ENCODE peak calls at places on chromosomes 1 and 21, in five cellular contexts. S, X, I, K and C are unnamed samples.

GRCh38 chr1:200739499-200740290 is 1.0 kb downstream of the CAMSAP2 start:
- DNase-seq in S (peak), X (no peak), I (peak), K (no peak), C (peak)

GRCh38 chr1:177130426-177130825 is 34.1 kb downstream of the ASTN1 start:
- DNase-seq in X (no peak), K (no peak), S (no peak), I (no peak), C (no peak)

GRCh38 chr1:184822267-184822666 is 67.6 kb upstream of the EDEM3 start:
- DNase-seq in K (no peak), I (no peak), S (no peak), X (no peak), C (no peak)

GRCh38 chr1:29519733-29520132 is 283.4 kb downstream of the PTPRU start:
- DNase-seq in K (peak), I (peak), S (peak), X (no peak), C (no peak)

GRCh38 chr1:22600817-22601605 is 35.4 kb upstream of the C1QA start:
- DNase-seq in K (no peak), X (no peak), I (no peak), S (no peak), C (no peak)

GRCh38 chr1:3153197-3153596 is 84.2 kb downstream of the PRDM16 start:
- DNase-seq in S (no peak), X (no peak), K (no peak), I (no peak), C (no peak)

GRCh38 chr1:15958111-15958510 is 17.8 kb downstream of the ZBTB17 start:
- DNase-seq in S (peak), K (no peak), I (no peak), X (no peak), C (no peak)

GRCh38 chr21:38997756-38998155 is 185.5 kb downstream of the PSMG1 start:
- DNase-seq in I (no peak), X (no peak), K (no peak), S (no peak), C (no peak)

GRCh38 chr1:1246601-1247340 is at the start of gene C1QTNF12:
- DNase-seq in K (no peak), X (no peak), I (no peak), S (no peak), C (no peak)

GRCh38 chr1:10665930-10666850 is 130.3 kb downstream of the CASZ1 start:
- DNase-seq in I (peak), X (no peak), S (no peak), K (no peak), C (peak)

GRCh38 chr1:27864264-27864895 is 8.0 kb upstream of the THEMIS2 start:
- DNase-seq in X (no peak), K (no peak), I (no peak), S (no peak), C (no peak)

GRCh38 chr1:8284167-8284566 is 33.7 kb upstream of the SLC45A1 start:
- DNase-seq in K (no peak), S (no peak), I (no peak), X (no peak), C (no peak)

GRCh38 chr1:226066415-226067077 is 4.0 kb downstream of the H3-3A start:
- DNase-seq in I (no peak), S (no peak), K (no peak), X (no peak), C (no peak)

GRCh38 chr1:167635233-167635648 is 5.2 kb downstream of the RCSD1 start:
- DNase-seq in S (no peak), I (no peak), K (peak), X (peak), C (no peak)

GRCh38 chr1:59707216-59707615 is 107.5 kb upstream of the HOOK1 start:
- DNase-seq in X (no peak), I (no peak), S (no peak), K (no peak), C (no peak)

GRCh38 chr1:150256549-150257341 is 829 bp upstream of the CA14 start:
- DNase-seq in S (no peak), I (no peak), X (peak), K (no peak), C (no peak)

GRCh38 chr1:8598060-8598724 is 219.2 kb downstream of the RERE start:
- DNase-seq in X (no peak), I (peak), S (no peak), K (no peak), C (no peak)

GRCh38 chr1:99992760-99993467 is 23.1 kb downstream of the SLC35A3 start:
- DNase-seq in K (no peak), I (no peak), X (no peak), S (no peak), C (no peak)

GRCh38 chr1:214341918-214342317 is 61.0 kb downstream of the SMYD2 start:
- DNase-seq in I (no peak), K (no peak), X (no peak), S (no peak), C (no peak)

GRCh38 chr1:224623743-224624333 is 7.7 kb downstream of the CNIH3 start:
- DNase-seq in X (no peak), K (no peak), I (peak), S (no peak), C (no peak)

GRCh38 chr21:41997657-41998056 is 12.5 kb downstream of the ZBTB21 start:
- DNase-seq in X (no peak), S (no peak), I (no peak), K (peak), C (no peak)

GRCh38 chr1:155984341-155984740 is 6.0 kb upstream of the ARHGEF2 start:
- DNase-seq in K (no peak), S (no peak), X (peak), I (no peak), C (no peak)

GRCh38 chr21:26844258-26845065 is 747 bp downstream of the ADAMTS1 start:
- DNase-seq in K (no peak), S (peak), X (peak), I (no peak), C (peak)

GRCh38 chr1:206570529-206570928 is 41.7 kb downstream of the EIF2D start:
- DNase-seq in I (no peak), X (no peak), S (no peak), K (no peak), C (no peak)

GRCh38 chr1:207097871-207098324 is 6.1 kb upstream of the C4BPA start:
- DNase-seq in I (no peak), S (no peak), K (no peak), X (no peak), C (no peak)

GRCh38 chr1:12174789-12175455 is 8.1 kb downstream of the TNFRSF1B start:
- DNase-seq in K (no peak), X (no peak), S (peak), I (no peak), C (no peak)

GRCh38 chr1:33586111-33586510 is 113.7 kb downstream of the ZSCAN20 start:
- DNase-seq in S (no peak), I (no peak), X (no peak), K (no peak), C (no peak)

GRCh38 chr1:52677407-52677806 is 20.7 kb downstream of the COA7 start:
- DNase-seq in X (no peak), S (no peak), K (no peak), I (peak), C (no peak)

GRCh38 chr1:206693592-206693991 is 8.9 kb downstream of the MAPKAPK2 start:
- DNase-seq in K (no peak), S (no peak), I (no peak), X (no peak), C (peak)

GRCh38 chr1:228291906-228292608 is 84.2 kb downstream of the OBSCN start:
- DNase-seq in K (no peak), I (no peak), S (peak), X (no peak), C (no peak)

GRCh38 chr1:216076751-216077150 is 346.5 kb downstream of the USH2A start:
- DNase-seq in X (no peak), I (no peak), S (no peak), K (no peak), C (no peak)

GRCh38 chr1:221839794-221840395 is 98.0 kb upstream of the DUSP10 start:
- DNase-seq in K (no peak), S (no peak), X (no peak), I (peak), C (peak)

GRCh38 chr1:41482001-41482765 is 2.3 kb downstream of the EDN2 start:
- DNase-seq in S (peak), I (peak), X (no peak), K (no peak), C (peak)

GRCh38 chr1:78279051-78279450 is 211.7 kb upstream of the PTGFR start:
- DNase-seq in S (no peak), K (no peak), X (no peak), I (no peak), C (no peak)

DNA sequence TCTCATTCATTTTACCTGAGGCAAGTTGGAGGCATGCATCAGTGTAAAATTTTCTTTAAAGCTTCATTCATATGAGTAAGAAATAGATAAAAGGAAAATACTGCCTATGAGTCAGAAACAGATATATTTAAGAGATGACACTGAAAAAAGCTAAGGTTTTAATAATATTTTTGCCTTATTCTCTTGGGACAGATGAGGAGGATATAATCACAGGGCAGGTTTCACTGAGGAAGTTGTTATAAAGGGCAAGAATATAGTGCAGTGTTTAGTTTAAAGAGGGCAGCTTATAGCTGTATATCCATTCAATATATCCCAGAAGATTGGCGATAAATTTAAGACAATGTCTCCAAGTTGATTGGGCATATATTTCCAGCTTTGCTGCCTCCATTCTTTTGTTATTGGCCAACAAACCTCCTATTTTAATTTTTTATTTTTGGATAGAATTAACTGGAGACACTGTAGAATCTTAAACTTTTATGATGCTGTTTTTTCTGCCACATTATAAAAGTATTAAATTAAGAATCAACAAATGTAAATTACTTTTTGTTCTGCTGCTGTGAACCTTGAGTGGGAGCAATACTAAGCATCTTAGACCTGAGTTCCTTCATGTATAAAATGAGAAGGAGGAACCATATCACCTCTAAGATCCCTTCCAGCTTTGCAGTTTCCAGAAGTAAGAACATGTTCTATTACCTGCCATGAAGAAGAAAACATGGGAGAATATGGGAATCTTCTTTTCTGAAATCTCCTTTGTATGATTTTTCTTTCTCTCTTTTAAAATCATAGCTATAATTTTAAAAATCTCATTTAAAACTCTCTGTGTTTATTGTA is 171.6 kb downstream of the S1PR1 start:
- DNase-seq in S (no peak), I (no peak), X (no peak), K (no peak), C (no peak)
- TF ChIP-seq POLR2A in S (no peak), I (no peak), X (no peak), K (no peak), C (no peak)

GRCh38 chr1:67472056-67472455 is 41.9 kb upstream of the SERBP1 start:
- DNase-seq in S (no peak), K (no peak), I (no peak), X (no peak), C (no peak)
- TF ChIP-seq POLR2AphosphoS5 in S (no peak), K (no peak), I (no peak), X (no peak), C (no peak)

GRCh38 chr1:161259765-161260164 is 1.2 kb downstream of the PCP4L1 start:
- DNase-seq in I (no peak), S (no peak), K (no peak), X (no peak), C (no peak)
- TF ChIP-seq POLR2A in I (no peak), S (no peak), K (no peak), X (no peak), C (no peak)

GRCh38 chr1:84496498-84496897 is 9.7 kb upstream of the SPATA1 start:
- DNase-seq in K (no peak), I (no peak), S (no peak), X (no peak), C (no peak)
- TF ChIP-seq POLR2AphosphoS5 in K (no peak), I (no peak), S (no peak), X (no peak), C (no peak)

GRCh38 chr1:5934058-5934884 is 58.0 kb downstream of the NPHP4 start:
- DNase-seq in S (no peak), X (peak), K (no peak), I (no peak), C (no peak)
- TF ChIP-seq POLR2A in S (no peak), X (no peak), K (no peak), I (no peak), C (no peak)

GRCh38 chr1:56986397-56986796 is 20.6 kb upstream of the C8B start:
- DNase-seq in X (no peak), I (no peak), S (no peak), K (no peak), C (no peak)

GRCh38 chr1:56983484-56983883 is 17.7 kb upstream of the C8B start:
- DNase-seq in K (no peak), S (no peak), I (no peak), X (no peak), C (no peak)

GRCh38 chr1:56985857-56986256 is 20.0 kb upstream of the C8B start:
- DNase-seq in I (no peak), K (no peak), X (no peak), S (no peak), C (no peak)
- TF ChIP-seq POLR2AphosphoS5 in I (no peak), K (no peak), X (no peak), S (no peak), C (no peak)